ENCODE peak calls at places on chromosome 1, in seven cellular contexts. One of them, this sample, is unnamed.

GRCh38 chr1:36115931-36116330 is 9.1 kb downstream of the COL8A2 start:
- DNase-seq in neural progenitor cell: no peak
- DNase-seq in tibial nerve: no peak
- DNase-seq in astrocyte: no peak
- DNase-seq in HCT116: no peak
- DNase-seq in body of pancreas: no peak
- DNase-seq in RWPE1: no peak
- DNase-seq in this sample: no peak

GRCh38 chr1:17265162-17265561 is 16.3 kb downstream of the PADI3 start:
- DNase-seq in tibial nerve: no peak
- DNase-seq in body of pancreas: no peak
- DNase-seq in HCT116: no peak
- DNase-seq in neural progenitor cell: peak
- DNase-seq in RWPE1: peak
- DNase-seq in astrocyte: no peak
- DNase-seq in this sample: no peak

GRCh38 chr1:194176212-194176611 is 989.8 kb upstream of the B3GALT2 start:
- DNase-seq in tibial nerve: no peak
- DNase-seq in astrocyte: no peak
- DNase-seq in neural progenitor cell: peak
- DNase-seq in HCT116: no peak
- DNase-seq in RWPE1: no peak
- DNase-seq in body of pancreas: no peak
- DNase-seq in this sample: no peak

GRCh38 chr1:25747046-25747705 is 52.8 kb upstream of the SELENON start:
- DNase-seq in astrocyte: no peak
- DNase-seq in body of pancreas: no peak
- DNase-seq in RWPE1: no peak
- DNase-seq in neural progenitor cell: no peak
- DNase-seq in HCT116: no peak
- DNase-seq in tibial nerve: no peak
- DNase-seq in this sample: no peak

GRCh38 chr1:52368383-52369172 is 2.6 kb upstream of the CC2D1B start:
- DNase-seq in body of pancreas: peak
- DNase-seq in astrocyte: peak
- DNase-seq in RWPE1: peak
- DNase-seq in HCT116: peak
- DNase-seq in neural progenitor cell: peak
- DNase-seq in tibial nerve: no peak
- DNase-seq in this sample: peak

GRCh38 chr1:27316860-27317259 is 5.1 kb upstream of the TMEM222 start:
- DNase-seq in tibial nerve: no peak
- DNase-seq in astrocyte: no peak
- DNase-seq in body of pancreas: no peak
- DNase-seq in neural progenitor cell: no peak
- DNase-seq in RWPE1: no peak
- DNase-seq in HCT116: no peak
- DNase-seq in this sample: no peak

GRCh38 chr1:9746211-9746610 is 77.6 kb downstream of the CLSTN1 start:
- DNase-seq in body of pancreas: no peak
- DNase-seq in neural progenitor cell: no peak
- DNase-seq in RWPE1: no peak
- DNase-seq in tibial nerve: no peak
- DNase-seq in astrocyte: no peak
- DNase-seq in HCT116: no peak
- DNase-seq in this sample: no peak

GRCh38 chr1:96388421-96389310 is 332.9 kb upstream of the PTBP2 start:
- DNase-seq in RWPE1: no peak
- DNase-seq in neural progenitor cell: no peak
- DNase-seq in HCT116: no peak
- DNase-seq in body of pancreas: no peak
- DNase-seq in tibial nerve: no peak
- DNase-seq in astrocyte: peak
- DNase-seq in this sample: no peak

GRCh38 chr1:244989813-244990212 is 125.5 kb upstream of the HNRNPU start:
- DNase-seq in RWPE1: peak
- DNase-seq in body of pancreas: no peak
- DNase-seq in neural progenitor cell: no peak
- DNase-seq in tibial nerve: no peak
- DNase-seq in astrocyte: peak
- DNase-seq in HCT116: no peak
- DNase-seq in this sample: no peak

GRCh38 chr1:43913666-43914325 is 19.8 kb upstream of the ARTN start:
- DNase-seq in neural progenitor cell: no peak
- DNase-seq in astrocyte: no peak
- DNase-seq in HCT116: no peak
- DNase-seq in body of pancreas: no peak
- DNase-seq in RWPE1: no peak
- DNase-seq in tibial nerve: no peak
- DNase-seq in this sample: no peak

GRCh38 chr1:209609403-209610377 is 26.2 kb downstream of the CAMK1G start:
- DNase-seq in astrocyte: no peak
- DNase-seq in RWPE1: no peak
- DNase-seq in tibial nerve: no peak
- DNase-seq in body of pancreas: no peak
- DNase-seq in HCT116: no peak
- DNase-seq in neural progenitor cell: no peak
- DNase-seq in this sample: no peak

GRCh38 chr1:229408458-229409037 is 25.3 kb downstream of the ACTA1 start:
- DNase-seq in RWPE1: no peak
- DNase-seq in astrocyte: no peak
- DNase-seq in neural progenitor cell: peak
- DNase-seq in HCT116: no peak
- DNase-seq in body of pancreas: no peak
- DNase-seq in tibial nerve: no peak
- DNase-seq in this sample: no peak

GRCh38 chr1:77056525-77056924 is 162.7 kb downstream of the PIGK start:
- DNase-seq in RWPE1: peak
- DNase-seq in neural progenitor cell: no peak
- DNase-seq in astrocyte: no peak
- DNase-seq in body of pancreas: no peak
- DNase-seq in tibial nerve: no peak
- DNase-seq in HCT116: no peak
- DNase-seq in this sample: no peak

GRCh38 chr1:37656881-37657280 is 22.2 kb upstream of the RSPO1 start:
- DNase-seq in astrocyte: no peak
- DNase-seq in body of pancreas: no peak
- DNase-seq in RWPE1: no peak
- DNase-seq in HCT116: no peak
- DNase-seq in tibial nerve: no peak
- DNase-seq in neural progenitor cell: no peak
- DNase-seq in this sample: no peak

DNA sequence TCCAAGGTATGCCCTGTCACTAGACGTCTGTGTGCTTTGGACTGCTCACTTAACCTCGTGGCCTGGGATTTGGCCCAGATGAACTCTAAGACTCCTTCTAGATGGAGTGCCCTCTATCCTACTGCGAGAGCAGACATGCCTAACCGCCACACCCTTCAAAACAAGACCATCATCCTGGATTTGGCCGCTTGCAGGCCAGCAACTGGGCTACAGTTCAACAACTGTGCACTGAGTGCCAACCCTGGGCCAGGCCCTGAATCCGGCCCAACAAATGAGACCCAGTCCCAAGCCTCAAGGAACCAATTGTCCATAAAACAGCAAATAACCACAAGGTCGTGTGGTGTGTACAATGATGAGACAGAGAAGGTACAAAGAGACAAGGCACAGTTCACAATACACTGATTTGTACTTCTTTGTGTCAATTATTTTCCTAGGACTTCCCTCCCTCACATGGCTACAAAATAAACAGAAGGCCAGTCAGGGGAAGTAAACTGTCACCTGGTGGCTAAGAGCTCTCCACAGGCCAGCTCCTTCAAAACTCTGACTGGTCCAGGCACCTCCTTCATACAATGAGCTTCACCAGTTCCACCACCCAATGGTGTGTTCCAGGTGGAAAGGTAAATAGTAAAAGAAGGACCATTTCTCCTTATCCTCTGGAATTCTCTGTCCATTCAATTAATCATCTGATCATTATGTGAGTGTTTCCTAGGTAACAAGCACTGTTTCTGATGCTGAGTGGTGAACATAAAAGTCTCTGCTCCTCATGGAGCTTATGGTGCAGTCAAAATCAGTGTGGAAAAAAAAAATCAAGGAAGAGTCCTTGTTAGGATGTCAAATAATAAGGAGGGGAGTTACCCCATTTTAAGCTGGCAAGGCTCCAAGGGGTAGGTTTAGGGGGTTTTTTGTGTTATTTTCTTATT is 60.4 kb downstream of the CAPZB start:
- DNase-seq in neural progenitor cell: no peak
- DNase-seq in tibial nerve: no peak
- DNase-seq in body of pancreas: no peak
- DNase-seq in RWPE1: no peak
- DNase-seq in HCT116: no peak
- DNase-seq in astrocyte: no peak
- DNase-seq in this sample: peak
- H3K27ac ChIP-seq in neural progenitor cell: no peak
- H3K27ac ChIP-seq in tibial nerve: peak
- H3K27ac ChIP-seq in body of pancreas: no peak
- H3K27ac ChIP-seq in RWPE1: peak
- H3K27ac ChIP-seq in HCT116: no peak
- H3K27ac ChIP-seq in astrocyte: no peak
- H3K27ac ChIP-seq in this sample: peak

GRCh38 chr1:116915182-116915611 is 5.5 kb downstream of the PTGFRN start:
- DNase-seq in neural progenitor cell: no peak
- DNase-seq in HCT116: no peak
- DNase-seq in body of pancreas: peak
- DNase-seq in astrocyte: peak
- DNase-seq in RWPE1: no peak
- DNase-seq in tibial nerve: no peak
- DNase-seq in this sample: no peak

GRCh38 chr1:116914667-116915066 is 5.0 kb downstream of the PTGFRN start:
- DNase-seq in HCT116: no peak
- DNase-seq in tibial nerve: no peak
- DNase-seq in astrocyte: no peak
- DNase-seq in RWPE1: no peak
- DNase-seq in body of pancreas: no peak
- DNase-seq in neural progenitor cell: no peak
- DNase-seq in this sample: no peak

GRCh38 chr1:116916002-116916401 is 6.3 kb downstream of the PTGFRN start:
- DNase-seq in RWPE1: no peak
- DNase-seq in neural progenitor cell: no peak
- DNase-seq in astrocyte: no peak
- DNase-seq in HCT116: no peak
- DNase-seq in body of pancreas: no peak
- DNase-seq in tibial nerve: no peak
- DNase-seq in this sample: no peak

GRCh38 chr1:116918714-116919357 is 9.1 kb downstream of the PTGFRN start:
- DNase-seq in neural progenitor cell: no peak
- DNase-seq in body of pancreas: no peak
- DNase-seq in HCT116: no peak
- DNase-seq in astrocyte: no peak
- DNase-seq in tibial nerve: no peak
- DNase-seq in RWPE1: peak
- DNase-seq in this sample: no peak

GRCh38 chr1:116916533-116917460 is 7.1 kb downstream of the PTGFRN start:
- DNase-seq in astrocyte: no peak
- DNase-seq in body of pancreas: no peak
- DNase-seq in tibial nerve: no peak
- DNase-seq in RWPE1: no peak
- DNase-seq in HCT116: no peak
- DNase-seq in neural progenitor cell: no peak
- DNase-seq in this sample: no peak
- H3K27ac ChIP-seq in astrocyte: no peak
- H3K27ac ChIP-seq in body of pancreas: no peak
- H3K27ac ChIP-seq in tibial nerve: no peak
- H3K27ac ChIP-seq in RWPE1: no peak
- H3K27ac ChIP-seq in HCT116: no peak
- H3K27ac ChIP-seq in neural progenitor cell: no peak
- H3K27ac ChIP-seq in this sample: no peak

GRCh38 chr1:59393211-59394180 is 96.6 kb downstream of the FGGY start:
- DNase-seq in neural progenitor cell: peak
- DNase-seq in RWPE1: no peak
- DNase-seq in body of pancreas: peak
- DNase-seq in tibial nerve: peak
- DNase-seq in astrocyte: peak
- DNase-seq in HCT116: no peak
- DNase-seq in this sample: peak

GRCh38 chr1:59391216-59392179 is 94.6 kb downstream of the FGGY start:
- DNase-seq in tibial nerve: no peak
- DNase-seq in neural progenitor cell: no peak
- DNase-seq in body of pancreas: no peak
- DNase-seq in HCT116: no peak
- DNase-seq in astrocyte: no peak
- DNase-seq in RWPE1: no peak
- DNase-seq in this sample: no peak

GRCh38 chr1:59397459-59397858 is 100.6 kb downstream of the FGGY start:
- DNase-seq in neural progenitor cell: no peak
- DNase-seq in RWPE1: no peak
- DNase-seq in body of pancreas: no peak
- DNase-seq in astrocyte: no peak
- DNase-seq in HCT116: no peak
- DNase-seq in tibial nerve: no peak
- DNase-seq in this sample: no peak

GRCh38 chr1:59396387-59396786 is 99.5 kb downstream of the FGGY start:
- DNase-seq in astrocyte: no peak
- DNase-seq in neural progenitor cell: no peak
- DNase-seq in tibial nerve: no peak
- DNase-seq in RWPE1: no peak
- DNase-seq in HCT116: no peak
- DNase-seq in body of pancreas: no peak
- DNase-seq in this sample: no peak

GRCh38 chr1:59394706-59395417 is 98.0 kb downstream of the FGGY start:
- DNase-seq in astrocyte: no peak
- DNase-seq in body of pancreas: no peak
- DNase-seq in HCT116: no peak
- DNase-seq in RWPE1: no peak
- DNase-seq in neural progenitor cell: no peak
- DNase-seq in tibial nerve: no peak
- DNase-seq in this sample: no peak
- H3K27ac ChIP-seq in astrocyte: no peak
- H3K27ac ChIP-seq in body of pancreas: peak
- H3K27ac ChIP-seq in HCT116: no peak
- H3K27ac ChIP-seq in RWPE1: no peak
- H3K27ac ChIP-seq in neural progenitor cell: no peak
- H3K27ac ChIP-seq in tibial nerve: peak
- H3K27ac ChIP-seq in this sample: no peak

GRCh38 chr1:151145158-151146071 is 1.0 kb downstream of the SEMA6C start:
- DNase-seq in HCT116: no peak
- DNase-seq in RWPE1: no peak
- DNase-seq in astrocyte: no peak
- DNase-seq in tibial nerve: no peak
- DNase-seq in body of pancreas: no peak
- DNase-seq in neural progenitor cell: peak
- DNase-seq in this sample: no peak

GRCh38 chr1:151144474-151145157 is 1.8 kb downstream of the SEMA6C start:
- DNase-seq in body of pancreas: no peak
- DNase-seq in RWPE1: no peak
- DNase-seq in HCT116: no peak
- DNase-seq in astrocyte: no peak
- DNase-seq in neural progenitor cell: peak
- DNase-seq in tibial nerve: no peak
- DNase-seq in this sample: no peak

GRCh38 chr1:151143986-151144385 is 2.4 kb downstream of the SEMA6C start:
- DNase-seq in HCT116: no peak
- DNase-seq in neural progenitor cell: peak
- DNase-seq in RWPE1: no peak
- DNase-seq in tibial nerve: no peak
- DNase-seq in body of pancreas: no peak
- DNase-seq in astrocyte: no peak
- DNase-seq in this sample: no peak

GRCh38 chr1:151143057-151143435 is 3.4 kb downstream of the SEMA6C start:
- DNase-seq in tibial nerve: no peak
- DNase-seq in RWPE1: no peak
- DNase-seq in astrocyte: no peak
- DNase-seq in body of pancreas: no peak
- DNase-seq in neural progenitor cell: peak
- DNase-seq in HCT116: no peak
- DNase-seq in this sample: no peak

GRCh38 chr1:151142411-151143056 is 3.9 kb downstream of the SEMA6C start:
- DNase-seq in body of pancreas: no peak
- DNase-seq in RWPE1: no peak
- DNase-seq in tibial nerve: no peak
- DNase-seq in astrocyte: no peak
- DNase-seq in HCT116: no peak
- DNase-seq in neural progenitor cell: peak
- DNase-seq in this sample: no peak
- H3K27ac ChIP-seq in body of pancreas: no peak
- H3K27ac ChIP-seq in RWPE1: no peak
- H3K27ac ChIP-seq in tibial nerve: no peak
- H3K27ac ChIP-seq in astrocyte: no peak
- H3K27ac ChIP-seq in HCT116: no peak
- H3K27ac ChIP-seq in neural progenitor cell: no peak
- H3K27ac ChIP-seq in this sample: no peak